ENCODE peak calls at places on chromosomes 3 and 15, in six cellular contexts. One of them, this sample, is unnamed.

GRCh38 chr3:188649521-188649920 is 495.6 kb downstream of the LPP start:
- DNase-seq in heart left ventricle: no peak
- DNase-seq in PC-3: no peak
- DNase-seq in nephron progenitor cell: no peak
- DNase-seq in PC-9: peak
- DNase-seq in endothelial cell: no peak
- DNase-seq in this sample: peak

GRCh38 chr3:27737091-27737490 is 15.0 kb upstream of the EOMES start:
- DNase-seq in PC-3: no peak
- DNase-seq in PC-9: no peak
- DNase-seq in endothelial cell: no peak
- DNase-seq in heart left ventricle: no peak
- DNase-seq in nephron progenitor cell: no peak
- DNase-seq in this sample: no peak

GRCh38 chr15:52734329-52734728 is 55.1 kb upstream of the ATOSA start:
- DNase-seq in nephron progenitor cell: no peak
- DNase-seq in heart left ventricle: no peak
- DNase-seq in PC-9: no peak
- DNase-seq in endothelial cell: no peak
- DNase-seq in PC-3: no peak
- DNase-seq in this sample: no peak

GRCh38 chr3:52067046-52067445 is 10.7 kb upstream of the DUSP7 start:
- DNase-seq in nephron progenitor cell: no peak
- DNase-seq in PC-9: no peak
- DNase-seq in endothelial cell: no peak
- DNase-seq in PC-3: no peak
- DNase-seq in heart left ventricle: no peak
- DNase-seq in this sample: no peak

GRCh38 chr3:139389552-139390368 is at the start of gene COPB2:
- DNase-seq in nephron progenitor cell: peak
- DNase-seq in endothelial cell: peak
- DNase-seq in heart left ventricle: peak
- DNase-seq in PC-9: peak
- DNase-seq in PC-3: peak
- DNase-seq in this sample: peak

GRCh38 chr3:57956119-57956832 is 51.9 kb upstream of the FLNB start:
- DNase-seq in endothelial cell: no peak
- DNase-seq in heart left ventricle: no peak
- DNase-seq in PC-9: peak
- DNase-seq in PC-3: peak
- DNase-seq in nephron progenitor cell: no peak
- DNase-seq in this sample: peak

GRCh38 chr15:88202231-88202630 is 54.3 kb downstream of the NTRK3 start:
- DNase-seq in nephron progenitor cell: no peak
- DNase-seq in PC-9: no peak
- DNase-seq in PC-3: no peak
- DNase-seq in heart left ventricle: no peak
- DNase-seq in endothelial cell: no peak
- DNase-seq in this sample: no peak

GRCh38 chr3:37571269-37571668 is 290.4 kb upstream of the CTDSPL start:
- DNase-seq in PC-9: no peak
- DNase-seq in heart left ventricle: no peak
- DNase-seq in PC-3: no peak
- DNase-seq in nephron progenitor cell: no peak
- DNase-seq in endothelial cell: no peak
- DNase-seq in this sample: peak

GRCh38 chr15:68820205-68820588 is 498 bp downstream of the ANP32A start:
- DNase-seq in PC-3: peak
- DNase-seq in PC-9: no peak
- DNase-seq in nephron progenitor cell: peak
- DNase-seq in heart left ventricle: peak
- DNase-seq in endothelial cell: peak
- DNase-seq in this sample: peak

GRCh38 chr3:87350367-87351199 is 74.2 kb upstream of the POU1F1 start:
- DNase-seq in PC-3: peak
- DNase-seq in heart left ventricle: no peak
- DNase-seq in endothelial cell: peak
- DNase-seq in nephron progenitor cell: peak
- DNase-seq in PC-9: peak
- DNase-seq in this sample: peak

GRCh38 chr15:40045572-40046217 is 6.7 kb upstream of the SRP14 start:
- DNase-seq in endothelial cell: no peak
- DNase-seq in PC-9: no peak
- DNase-seq in PC-3: no peak
- DNase-seq in nephron progenitor cell: no peak
- DNase-seq in heart left ventricle: no peak
- DNase-seq in this sample: no peak

GRCh38 chr15:85706779-85707518 is 87.8 kb downstream of the KLHL25 start:
- DNase-seq in PC-3: no peak
- DNase-seq in endothelial cell: no peak
- DNase-seq in nephron progenitor cell: no peak
- DNase-seq in heart left ventricle: peak
- DNase-seq in PC-9: no peak
- DNase-seq in this sample: peak

GRCh38 chr15:48865387-48866079 is 12.4 kb upstream of the EID1 start:
- DNase-seq in PC-9: no peak
- DNase-seq in nephron progenitor cell: peak
- DNase-seq in heart left ventricle: peak
- DNase-seq in PC-3: no peak
- DNase-seq in endothelial cell: no peak
- DNase-seq in this sample: peak

GRCh38 chr3:150168694-150169093 is 198.0 kb upstream of the PFN2 start:
- DNase-seq in PC-9: no peak
- DNase-seq in PC-3: no peak
- DNase-seq in endothelial cell: no peak
- DNase-seq in nephron progenitor cell: no peak
- DNase-seq in heart left ventricle: peak
- DNase-seq in this sample: no peak

GRCh38 chr15:31268911-31269784 is 57.5 kb upstream of the KLF13 start:
- DNase-seq in nephron progenitor cell: no peak
- DNase-seq in PC-9: no peak
- DNase-seq in endothelial cell: no peak
- DNase-seq in PC-3: no peak
- DNase-seq in heart left ventricle: peak
- DNase-seq in this sample: no peak

GRCh38 chr3:182182531-182182968 is 470.8 kb downstream of the SOX2 start:
- DNase-seq in PC-9: peak
- DNase-seq in endothelial cell: no peak
- DNase-seq in PC-3: peak
- DNase-seq in heart left ventricle: no peak
- DNase-seq in nephron progenitor cell: no peak
- DNase-seq in this sample: peak

GRCh38 chr3:143677420-143677819 is 170.8 kb downstream of the SLC9A9 start:
- DNase-seq in PC-9: no peak
- DNase-seq in PC-3: no peak
- DNase-seq in nephron progenitor cell: no peak
- DNase-seq in endothelial cell: no peak
- DNase-seq in heart left ventricle: no peak
- DNase-seq in this sample: no peak

GRCh38 chr15:29242466-29243242 is 27.0 kb downstream of the NSMCE3 start:
- DNase-seq in nephron progenitor cell: no peak
- DNase-seq in PC-3: no peak
- DNase-seq in endothelial cell: no peak
- DNase-seq in PC-9: no peak
- DNase-seq in heart left ventricle: no peak
- DNase-seq in this sample: no peak

GRCh38 chr15:75693501-75694240 is 19.0 kb downstream of the CSPG4 start:
- DNase-seq in nephron progenitor cell: no peak
- DNase-seq in heart left ventricle: no peak
- DNase-seq in PC-9: no peak
- DNase-seq in PC-3: no peak
- DNase-seq in endothelial cell: peak
- DNase-seq in this sample: peak

GRCh38 chr15:39066677-39067076 is 502.1 kb upstream of the RASGRP1 start:
- DNase-seq in endothelial cell: no peak
- DNase-seq in PC-9: no peak
- DNase-seq in PC-3: peak
- DNase-seq in heart left ventricle: no peak
- DNase-seq in nephron progenitor cell: no peak
- DNase-seq in this sample: no peak

GRCh38 chr3:122310361-122310760 is 14.7 kb upstream of the CSTA start:
- DNase-seq in PC-9: peak
- DNase-seq in heart left ventricle: no peak
- DNase-seq in PC-3: peak
- DNase-seq in nephron progenitor cell: no peak
- DNase-seq in endothelial cell: no peak
- DNase-seq in this sample: no peak

GRCh38 chr15:76932090-76932966 is 779 bp downstream of the RCN2 start:
- DNase-seq in PC-9: no peak
- DNase-seq in nephron progenitor cell: no peak
- DNase-seq in heart left ventricle: no peak
- DNase-seq in PC-3: no peak
- DNase-seq in endothelial cell: no peak
- DNase-seq in this sample: peak

GRCh38 chr15:45372032-45372995 is 6.0 kb downstream of the GATM start:
- DNase-seq in PC-9: no peak
- DNase-seq in nephron progenitor cell: no peak
- DNase-seq in PC-3: peak
- DNase-seq in endothelial cell: no peak
- DNase-seq in heart left ventricle: no peak
- DNase-seq in this sample: no peak

GRCh38 chr15:92077353-92078080 is 224.0 kb downstream of the SLCO3A1 start:
- DNase-seq in endothelial cell: peak
- DNase-seq in heart left ventricle: peak
- DNase-seq in PC-3: peak
- DNase-seq in nephron progenitor cell: peak
- DNase-seq in PC-9: peak
- DNase-seq in this sample: peak

GRCh38 chr15:48352474-48353072 is 21.3 kb downstream of the DUT start:
- DNase-seq in endothelial cell: peak
- DNase-seq in heart left ventricle: peak
- DNase-seq in nephron progenitor cell: peak
- DNase-seq in PC-9: peak
- DNase-seq in PC-3: peak
- DNase-seq in this sample: peak

GRCh38 chr15:41967506-41968206 is 4.7 kb downstream of the EHD4 start:
- DNase-seq in nephron progenitor cell: no peak
- DNase-seq in PC-3: no peak
- DNase-seq in heart left ventricle: peak
- DNase-seq in PC-9: no peak
- DNase-seq in endothelial cell: no peak
- DNase-seq in this sample: peak

GRCh38 chr3:170372190-170372879 is 14.8 kb downstream of the SKIL start:
- DNase-seq in nephron progenitor cell: no peak
- DNase-seq in endothelial cell: no peak
- DNase-seq in PC-9: no peak
- DNase-seq in PC-3: no peak
- DNase-seq in heart left ventricle: no peak
- DNase-seq in this sample: no peak

GRCh38 chr3:170363471-170363994 is 6.0 kb downstream of the SKIL start:
- DNase-seq in PC-9: no peak
- DNase-seq in heart left ventricle: no peak
- DNase-seq in endothelial cell: no peak
- DNase-seq in nephron progenitor cell: no peak
- DNase-seq in PC-3: no peak
- DNase-seq in this sample: no peak

GRCh38 chr3:170367797-170368196 is 10.3 kb downstream of the SKIL start:
- DNase-seq in PC-9: no peak
- DNase-seq in endothelial cell: no peak
- DNase-seq in heart left ventricle: no peak
- DNase-seq in PC-3: no peak
- DNase-seq in nephron progenitor cell: no peak
- DNase-seq in this sample: no peak

GRCh38 chr3:170364965-170365364 is 7.5 kb downstream of the SKIL start:
- DNase-seq in endothelial cell: no peak
- DNase-seq in heart left ventricle: no peak
- DNase-seq in nephron progenitor cell: no peak
- DNase-seq in PC-3: no peak
- DNase-seq in PC-9: no peak
- DNase-seq in this sample: no peak

DNA sequence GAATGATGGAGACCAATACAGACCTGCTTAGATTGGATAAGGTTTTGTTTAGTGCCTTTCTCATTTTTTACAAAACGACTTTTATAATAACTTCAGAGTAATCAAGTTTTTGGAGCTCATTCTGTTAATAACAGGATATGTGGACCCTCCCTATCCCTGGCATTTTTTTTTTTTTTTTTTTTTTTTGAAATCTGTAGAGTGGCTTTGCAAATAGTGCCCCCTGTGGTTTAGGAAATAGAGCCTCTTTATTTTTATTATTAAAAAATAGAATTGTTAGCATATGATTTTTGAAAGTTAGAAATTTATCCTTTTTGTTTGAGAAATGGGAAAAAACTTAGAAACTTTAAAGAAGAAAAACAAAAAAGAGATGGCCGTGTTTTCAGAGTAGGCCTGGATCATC is 11.4 kb downstream of the SKIL start:
- DNase-seq in PC-3: peak
- DNase-seq in endothelial cell: no peak
- DNase-seq in nephron progenitor cell: no peak
- DNase-seq in PC-9: no peak
- DNase-seq in heart left ventricle: no peak
- DNase-seq in this sample: no peak
- TF ChIP-seq CTCF in PC-3: no peak
- TF ChIP-seq CTCF in endothelial cell: peak
- TF ChIP-seq CTCF in nephron progenitor cell: no peak
- TF ChIP-seq CTCF in PC-9: peak
- TF ChIP-seq CTCF in heart left ventricle: peak
- TF ChIP-seq CTCF in this sample: peak

GRCh38 chr3:158091526-158091925 is 14.7 kb downstream of the SHOX2 start:
- DNase-seq in PC-9: no peak
- DNase-seq in heart left ventricle: no peak
- DNase-seq in nephron progenitor cell: no peak
- DNase-seq in PC-3: no peak
- DNase-seq in endothelial cell: no peak
- DNase-seq in this sample: peak
- TF ChIP-seq CTCF in PC-9: peak
- TF ChIP-seq CTCF in heart left ventricle: peak
- TF ChIP-seq CTCF in nephron progenitor cell: peak
- TF ChIP-seq CTCF in PC-3: no peak
- TF ChIP-seq CTCF in endothelial cell: no peak
- TF ChIP-seq CTCF in this sample: peak

DNA sequence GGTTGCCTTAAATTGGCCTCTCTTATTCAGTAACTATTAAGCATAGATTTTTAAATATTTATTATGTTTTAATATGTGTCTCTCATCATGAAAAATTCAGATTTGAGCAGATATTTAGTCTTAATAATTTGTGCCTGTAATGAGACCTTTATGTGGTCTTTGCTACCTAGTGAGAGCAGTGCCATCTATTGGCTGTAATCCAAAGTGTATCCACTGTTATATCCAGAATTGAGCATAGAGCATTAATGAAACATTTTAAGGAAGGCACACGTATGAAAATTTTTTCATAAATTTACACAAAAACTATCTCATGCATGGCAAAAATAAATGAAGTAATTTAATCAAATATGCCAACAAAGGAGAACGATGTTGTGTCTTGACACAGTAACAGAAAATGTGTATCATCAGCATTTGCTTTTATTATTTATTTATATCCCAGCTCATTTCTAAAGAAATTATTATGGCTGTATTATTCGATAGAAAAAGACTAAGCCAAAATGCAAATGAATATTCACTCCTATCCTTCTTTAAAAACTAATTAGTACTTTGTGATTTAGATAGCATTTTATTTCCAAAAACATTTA is 203.5 kb downstream of the RSRC1 start:
- DNase-seq in nephron progenitor cell: no peak
- DNase-seq in PC-9: no peak
- DNase-seq in PC-3: peak
- DNase-seq in heart left ventricle: no peak
- DNase-seq in endothelial cell: no peak
- DNase-seq in this sample: peak
- TF ChIP-seq CTCF in nephron progenitor cell: peak
- TF ChIP-seq CTCF in PC-9: peak
- TF ChIP-seq CTCF in PC-3: peak
- TF ChIP-seq CTCF in heart left ventricle: peak
- TF ChIP-seq CTCF in endothelial cell: peak
- TF ChIP-seq CTCF in this sample: peak

GRCh38 chr15:72464251-72464650 is 9.9 kb upstream of the ARIH1 start:
- DNase-seq in PC-9: no peak
- DNase-seq in endothelial cell: no peak
- DNase-seq in nephron progenitor cell: no peak
- DNase-seq in PC-3: no peak
- DNase-seq in heart left ventricle: no peak
- DNase-seq in this sample: no peak
- TF ChIP-seq CTCF in PC-9: no peak
- TF ChIP-seq CTCF in endothelial cell: no peak
- TF ChIP-seq CTCF in nephron progenitor cell: no peak
- TF ChIP-seq CTCF in PC-3: no peak
- TF ChIP-seq CTCF in heart left ventricle: no peak
- TF ChIP-seq CTCF in this sample: no peak